ENCODE peak calls at places on chromosome 7, in seven cellular contexts. Z is CD4-positive, alpha-beta memory T cell; E is fibroblast of lung; P is DMS153; B is iris pigment epithelial cell; V is H1; O is stimulated activated CD4-positive, alpha-beta T cell treated with anti-CD3 and anti-CD28 coated beads, Interleukin-15, amount 100 ng/mL, for 24 hours. Y is an unnamed sample.

GRCh38 chr7:34184466-34184865 is 279.1 kb downstream of the BMPER start:
- DNase-seq in Z (no peak), E (no peak), P (no peak), B (peak), V (no peak), O (no peak), Y (no peak)

GRCh38 chr7:7761974-7762769 is 43.8 kb upstream of the RPA3 start:
- DNase-seq in Z (peak), E (peak), P (no peak), B (peak), V (no peak), O (no peak), Y (no peak)

GRCh38 chr7:2062648-2063047 is 170.1 kb downstream of the MAD1L1 start:
- DNase-seq in Z (no peak), E (no peak), P (no peak), B (no peak), V (no peak), O (no peak), Y (no peak)

GRCh38 chr7:30475580-30475979 is 3.0 kb downstream of the NOD1 start:
- DNase-seq in Z (no peak), E (no peak), P (no peak), B (peak), V (peak), O (no peak), Y (no peak)

GRCh38 chr7:72176875-72177274 is 235.3 kb downstream of the CALN1 start:
- DNase-seq in Z (no peak), E (no peak), P (no peak), B (no peak), V (no peak), O (no peak), Y (no peak)

GRCh38 chr7:139588632-139589031 is 65.1 kb downstream of the CLEC2L start:
- DNase-seq in Z (no peak), E (peak), P (no peak), B (peak), V (peak), O (no peak), Y (peak)

GRCh38 chr7:125592331-125592730 is 662.7 kb upstream of the POT1 start:
- DNase-seq in Z (no peak), E (no peak), P (no peak), B (no peak), V (no peak), O (no peak), Y (no peak)

GRCh38 chr7:94289071-94289470 is 105.6 kb upstream of the COL1A2 start:
- DNase-seq in Z (no peak), E (peak), P (peak), B (peak), V (peak), O (no peak), Y (peak)

GRCh38 chr7:115274-115911 is 77.0 kb upstream of the FAM20C start:
- DNase-seq in Z (no peak), E (peak), P (no peak), B (peak), V (no peak), O (no peak), Y (no peak)

GRCh38 chr7:50362712-50363282 is 58.3 kb downstream of the IKZF1 start:
- DNase-seq in Z (peak), E (no peak), P (no peak), B (no peak), V (no peak), O (peak), Y (no peak)

GRCh38 chr7:43467406-43467805 is 115.5 kb upstream of the STK17A start:
- DNase-seq in Z (no peak), E (peak), P (no peak), B (peak), V (peak), O (no peak), Y (no peak)

GRCh38 chr7:73342645-73343044 is 14.7 kb downstream of the FKBP6 start:
- DNase-seq in Z (no peak), E (peak), P (peak), B (peak), V (no peak), O (no peak), Y (no peak)

GRCh38 chr7:155799514-155799913 is 12.7 kb downstream of the SHH start:
- DNase-seq in Z (no peak), E (peak), P (no peak), B (no peak), V (no peak), O (no peak), Y (no peak)

GRCh38 chr7:99123571-99124033 is 20.3 kb downstream of the SMURF1 start:
- DNase-seq in Z (no peak), E (peak), P (no peak), B (peak), V (no peak), O (no peak), Y (no peak)

GRCh38 chr7:152664636-152665035 is 11.3 kb downstream of the XRCC2 start:
- DNase-seq in Z (no peak), E (no peak), P (no peak), B (peak), V (no peak), O (no peak), Y (no peak)

GRCh38 chr7:1152492-1152891 is 7.5 kb downstream of the ZFAND2A start:
- DNase-seq in Z (no peak), E (no peak), P (no peak), B (no peak), V (no peak), O (no peak), Y (no peak)

GRCh38 chr7:149071641-149072437 is 18.7 kb downstream of the ZNF786 start:
- DNase-seq in Z (no peak), E (peak), P (no peak), B (no peak), V (peak), O (peak), Y (peak)

GRCh38 chr7:9192969-9193368 is 759.6 kb downstream of the NXPH1 start:
- DNase-seq in Z (no peak), E (no peak), P (no peak), B (peak), V (no peak), O (no peak), Y (no peak)

GRCh38 chr7:13262929-13263530 is 575.6 kb downstream of the ARL4A start:
- DNase-seq in Z (no peak), E (peak), P (no peak), B (peak), V (no peak), O (no peak), Y (no peak)

GRCh38 chr7:33733865-33734650 is 171.3 kb upstream of the BMPER start:
- DNase-seq in Z (no peak), E (no peak), P (peak), B (no peak), V (no peak), O (no peak), Y (peak)

GRCh38 chr7:154789404-154789803 is 213.5 kb downstream of the PAXIP1 start:
- DNase-seq in Z (no peak), E (no peak), P (no peak), B (no peak), V (peak), O (no peak), Y (peak)

GRCh38 chr7:17680026-17680425 is 260.3 kb downstream of the SNX13 start:
- DNase-seq in Z (no peak), E (peak), P (no peak), B (peak), V (no peak), O (no peak), Y (no peak)

GRCh38 chr7:47720141-47720906 is 138.4 kb upstream of the TNS3 start:
- DNase-seq in Z (no peak), E (peak), P (no peak), B (peak), V (no peak), O (no peak), Y (no peak)

GRCh38 chr7:79868010-79868409 is 266.6 kb upstream of the GNAI1 start:
- DNase-seq in Z (no peak), E (peak), P (no peak), B (peak), V (no peak), O (no peak), Y (no peak)

GRCh38 chr7:117012284-117013174 is 59.2 kb downstream of the ST7 start:
- DNase-seq in Z (no peak), E (peak), P (no peak), B (peak), V (no peak), O (no peak), Y (no peak)

GRCh38 chr7:4169505-4169904 is 512.6 kb upstream of the FOXK1 start:
- DNase-seq in Z (no peak), E (no peak), P (no peak), B (no peak), V (no peak), O (no peak), Y (no peak)

GRCh38 chr7:42219447-42219846 is 17.6 kb downstream of the GLI3 start:
- DNase-seq in Z (no peak), E (no peak), P (no peak), B (peak), V (no peak), O (no peak), Y (no peak)

GRCh38 chr7:82275342-82275741 is 168.2 kb downstream of the CACNA2D1 start:
- DNase-seq in Z (no peak), E (no peak), P (no peak), B (no peak), V (no peak), O (no peak), Y (no peak)

GRCh38 chr7:102198557-102198956 is 88.1 kb upstream of the SH2B2 start:
- DNase-seq in Z (no peak), E (no peak), P (no peak), B (no peak), V (no peak), O (no peak), Y (no peak)

GRCh38 chr7:12056977-12057376 is 154.1 kb upstream of the TMEM106B start:
- DNase-seq in Z (no peak), E (no peak), P (no peak), B (no peak), V (no peak), O (no peak), Y (no peak)